ENCODE peak calls at places on chromosomes 4 and X, in five cellular contexts. B is NCI-H748 treated with DMSO at 0.1 percent for 48 hours, L is NT2/D1, P is activated gamma-delta T cell treated with Interleukin-2 at 50 U/mL for 16 hours, I is NCI-H1092. J is an unnamed sample.

GRCh38 chr4:89254847-89255246 is 52.8 kb downstream of the GPRIN3 start:
- DNase-seq in B (no peak), L (no peak), P (peak), I (no peak), J (peak)

GRCh38 chr4:111601671-111602070 is 543.6 kb upstream of the FAM241A start:
- DNase-seq in B (no peak), L (no peak), P (no peak), I (no peak), J (peak)

GRCh38 chr4:101175896-101176676 is 171.2 kb downstream of the PPP3CA start:
- DNase-seq in B (no peak), L (no peak), P (no peak), I (no peak), J (no peak)

GRCh38 chrX:24321741-24322395 is 8.0 kb upstream of the SUPT20HL2 start:
- DNase-seq in B (no peak), L (no peak), P (no peak), I (no peak), J (no peak)

GRCh38 chr4:165378763-165379631 is at the start of gene CPE:
- DNase-seq in B (peak), L (peak), P (peak), I (peak), J (peak)

GRCh38 chrX:27555514-27555913 is 34.6 kb upstream of the DCAF8L2 start:
- DNase-seq in B (peak), L (peak), P (no peak), I (no peak), J (no peak)

GRCh38 chrX:129791961-129792570 is 12.3 kb downstream of the SASH3 start:
- DNase-seq in B (no peak), L (no peak), P (no peak), I (peak), J (peak)

GRCh38 chr4:154626793-154627484 is 14.5 kb upstream of the FGG start:
- DNase-seq in B (no peak), L (peak), P (peak), I (peak), J (peak)

GRCh38 chrX:22365460-22365859 is 92.7 kb downstream of the CBLL2 start:
- DNase-seq in B (no peak), L (no peak), P (no peak), I (no peak), J (peak)

GRCh38 chrX:20067709-20068315 is 48.9 kb downstream of the MAP7D2 start:
- DNase-seq in B (no peak), L (no peak), P (no peak), I (peak), J (peak)

GRCh38 chrX:97704881-97705280 is 821.2 kb downstream of the RPA4 start:
- DNase-seq in B (no peak), L (no peak), P (no peak), I (no peak), J (no peak)

GRCh38 chr4:141761926-141762325 is 125.5 kb downstream of the IL15 start:
- DNase-seq in B (no peak), L (no peak), P (no peak), I (no peak), J (no peak)

GRCh38 chr4:83390965-83391364 is 56.3 kb upstream of the HPSE start:
- DNase-seq in B (no peak), L (no peak), P (no peak), I (no peak), J (no peak)

GRCh38 chrX:3728454-3728853 is 15.0 kb upstream of the PRKX start:
- DNase-seq in B (no peak), L (no peak), P (no peak), I (no peak), J (no peak)

GRCh38 chr4:126136922-126137781 is 822.4 kb downstream of the FAT4 start:
- DNase-seq in B (no peak), L (no peak), P (no peak), I (no peak), J (no peak)

GRCh38 chr4:17580969-17581368 is 4.0 kb downstream of the LAP3 start:
- DNase-seq in B (no peak), L (no peak), P (no peak), I (no peak), J (peak)

GRCh38 chr4:81030061-81030616 is 369 bp upstream of the BMP3 start:
- DNase-seq in B (no peak), L (no peak), P (no peak), I (no peak), J (no peak)

GRCh38 chrX:48751343-48751742 is 10.2 kb upstream of the GLOD5 start:
- DNase-seq in B (no peak), L (no peak), P (no peak), I (no peak), J (no peak)

GRCh38 chr4:176767183-176767582 is 25.5 kb downstream of the VEGFC start:
- DNase-seq in B (no peak), L (no peak), P (no peak), I (no peak), J (peak)

GRCh38 chr4:4613126-4613465 is 71.2 kb upstream of the STX18 start:
- DNase-seq in B (no peak), L (no peak), P (no peak), I (no peak), J (no peak)

J was measured in LHCN-M2.